ENCODE peak calls at places on chromosomes 12 and 14, in five cellular contexts. Q is stimulated activated naive CD8-positive, alpha-beta T cell treated with anti-CD3 and anti-CD28 coated beads, Interleukin-15, Interleukin-2, amounts not matched to agents 100 U/mL and 50 U/mL, for 24 hours; G is stimulated activated CD4-positive, alpha-beta T cell treated with anti-CD3 and anti-CD28 coated beads, TNF-alpha, amount 100 ng/mL, for 24 hours; X is ACHN; P is choroid plexus epithelial cell. I is an unnamed sample.

GRCh38 chr12:80469681-80470080 is 25.6 kb downstream of the PTPRQ start:
- DNase-seq in Q (no peak), G (no peak), X (no peak), P (no peak), I (peak)

GRCh38 chr12:109767456-109767855 is 53.8 kb downstream of the FAM222A start:
- DNase-seq in Q (no peak), G (no peak), X (no peak), P (no peak), I (no peak)

GRCh38 chr12:132178314-132178713 is 34.1 kb downstream of the NOC4L start:
- DNase-seq in Q (no peak), G (no peak), X (no peak), P (no peak), I (no peak)

GRCh38 chr12:9646794-9647622 is 22.5 kb upstream of the CLEC2D start:
- DNase-seq in Q (no peak), G (no peak), X (peak), P (peak), I (peak)

GRCh38 chr12:109731806-109732205 is 18.2 kb downstream of the FAM222A start:
- DNase-seq in Q (peak), G (no peak), X (no peak), P (no peak), I (no peak)

GRCh38 chr14:23725980-23726746 is 90.0 kb downstream of the DHRS2 start:
- DNase-seq in Q (no peak), G (no peak), X (no peak), P (no peak), I (no peak)

GRCh38 chr12:53098354-53098981 is 1.0 kb downstream of the IGFBP6 start:
- DNase-seq in Q (peak), G (no peak), X (peak), P (peak), I (peak)

GRCh38 chr12:121697093-121697698 is 15.4 kb upstream of the TMEM120B start:
- DNase-seq in Q (no peak), G (no peak), X (peak), P (peak), I (peak)

GRCh38 chr14:76320486-76320885 is 55.5 kb upstream of the ESRRB start:
- DNase-seq in Q (no peak), G (no peak), X (no peak), P (no peak), I (no peak)

GRCh38 chr12:27975222-27976136 is 2.9 kb upstream of the PTHLH start:
- DNase-seq in Q (peak), G (no peak), X (peak), P (peak), I (peak)

GRCh38 chr14:102280376-102280962 is 24.5 kb downstream of the MOK start:
- DNase-seq in Q (no peak), G (no peak), X (peak), P (peak), I (peak)

GRCh38 chr14:89268514-89268913 is 148.5 kb downstream of the FOXN3 start:
- DNase-seq in Q (no peak), G (no peak), X (no peak), P (no peak), I (no peak)

GRCh38 chr14:101068293-101068957 is 164.9 kb upstream of the RTL1 start:
- DNase-seq in Q (no peak), G (no peak), X (no peak), P (no peak), I (no peak)

GRCh38 chr14:102317564-102318248 is 1.8 kb upstream of the ZNF839 start:
- DNase-seq in Q (no peak), G (no peak), X (peak), P (peak), I (peak)

GRCh38 chr14:100065161-100065871 is at the start of gene EVL:
- DNase-seq in Q (peak), G (peak), X (no peak), P (no peak), I (no peak)

GRCh38 chr14:59811850-59812249 is 58.7 kb downstream of the RTN1 start:
- DNase-seq in Q (no peak), G (no peak), X (no peak), P (peak), I (no peak)

GRCh38 chr12:13986031-13986430 is 4.6 kb upstream of the GRIN2B start:
- DNase-seq in Q (no peak), G (no peak), X (no peak), P (no peak), I (no peak)

GRCh38 chr14:73173092-73173735 is 36.9 kb downstream of the PSEN1 start:
- DNase-seq in Q (no peak), G (no peak), X (peak), P (peak), I (peak)

GRCh38 chr12:5856692-5857091 is 88.4 kb downstream of the ANO2 start:
- DNase-seq in Q (no peak), G (no peak), X (no peak), P (no peak), I (no peak)

GRCh38 chr14:105414456-105415371 is 4.9 kb upstream of the MTA1 start:
- DNase-seq in Q (peak), G (peak), X (no peak), P (peak), I (peak)

GRCh38 chr12:9039397-9039977 is 50.1 kb downstream of the KLRG1 start:
- DNase-seq in Q (no peak), G (no peak), X (peak), P (peak), I (peak)

GRCh38 chr12:54201001-54201794 is 12.4 kb upstream of the SMUG1 start:
- DNase-seq in Q (peak), G (peak), X (peak), P (peak), I (peak)

GRCh38 chr12:25957898-25958253 is 606 bp upstream of the RASSF8 start:
- DNase-seq in Q (peak), G (no peak), X (peak), P (peak), I (peak)

GRCh38 chr12:122166422-122167327 is 7.3 kb downstream of the IL31 start:
- DNase-seq in Q (peak), G (no peak), X (no peak), P (no peak), I (no peak)

GRCh38 chr12:104682790-104683279 is 226.1 kb downstream of the CHST11 start:
- DNase-seq in Q (peak), G (peak), X (no peak), P (no peak), I (no peak)

GRCh38 chr14:95476747-95477146 is 39.7 kb downstream of the SYNE3 start:
- DNase-seq in Q (no peak), G (no peak), X (no peak), P (no peak), I (no peak)

GRCh38 chr14:36619131-36619530 is 36.7 kb upstream of the NKX2-8 start:
- DNase-seq in Q (no peak), G (no peak), X (no peak), P (no peak), I (no peak)

GRCh38 chr12:52004042-52004648 is 2.6 kb upstream of the TAMALIN start:
- DNase-seq in Q (peak), G (no peak), X (peak), P (peak), I (peak)

GRCh38 chr12:65372574-65372973 is 94.1 kb downstream of the MSRB3 start:
- DNase-seq in Q (no peak), G (no peak), X (no peak), P (peak), I (no peak)

GRCh38 chr14:90445011-90445410 is 48.2 kb downstream of the CALM1 start:
- DNase-seq in Q (no peak), G (no peak), X (no peak), P (no peak), I (no peak)

GRCh38 chr12:47818701-47819543 is 781 bp downstream of the HDAC7 start:
- DNase-seq in Q (peak), G (no peak), X (peak), P (no peak), I (peak)

GRCh38 chr14:78519863-78520262 is 349.7 kb downstream of the NRXN3 start:
- DNase-seq in Q (peak), G (no peak), X (peak), P (peak), I (peak)

GRCh38 chr14:33475623-33476022 is 475.3 kb downstream of the EGLN3 start:
- DNase-seq in Q (peak), G (no peak), X (peak), P (peak), I (peak)

GRCh38 chr12:113403435-113404415 is at the start of gene SDS:
- DNase-seq in Q (no peak), G (no peak), X (no peak), P (peak), I (peak)

GRCh38 chr12:19203539-19204506 is 74.3 kb downstream of the PLEKHA5 start:
- DNase-seq in Q (no peak), G (no peak), X (no peak), P (no peak), I (no peak)

GRCh38 chr14:64614214-64614613 is 64.5 kb downstream of the PPP1R36 start:
- DNase-seq in Q (no peak), G (no peak), X (no peak), P (peak), I (no peak)

GRCh38 chr14:35934499-35934898 is 108.4 kb downstream of the BRMS1L start:
- DNase-seq in Q (no peak), G (no peak), X (no peak), P (no peak), I (no peak)

GRCh38 chr12:13073191-13073590 is 29.0 kb downstream of the FAM234B start:
- DNase-seq in Q (no peak), G (no peak), X (no peak), P (no peak), I (no peak)

I was measured in cardiac fibroblast.